ENCODE peak calls at places on chromosomes 12 and 14, in four cellular contexts. H, D, V and T are unnamed samples.

GRCh38 chr12:27911397-27911796 is 61.1 kb downstream of the PTHLH start:
- DNase-seq in H (no peak), D (no peak), V (no peak), T (no peak)

GRCh38 chr12:6450869-6451347 is 934 bp upstream of the TAPBPL start:
- DNase-seq in V (no peak), H (no peak), D (no peak), T (peak)

GRCh38 chr12:22653790-22654189 is 28.8 kb downstream of the ETNK1 start:
- DNase-seq in H (no peak), D (no peak), V (no peak), T (no peak)

GRCh38 chr12:122795807-122796206 is 21.4 kb downstream of the CCDC62 start:
- DNase-seq in D (no peak), V (no peak), H (no peak), T (no peak)

GRCh38 chr14:56112781-56113180 is 5.4 kb upstream of the PELI2 start:
- DNase-seq in H (no peak), D (no peak), V (no peak), T (no peak)

GRCh38 chr12:88391556-88391955 is 188.7 kb downstream of the KITLG start:
- DNase-seq in V (peak), H (peak), D (no peak), T (no peak)

GRCh38 chr12:34395056-34396005 is 373.0 kb downstream of the ALG10 start:
- DNase-seq in H (no peak), V (no peak), D (no peak), T (peak)

GRCh38 chr12:28618171-28618570 is 427.9 kb downstream of the CCDC91 start:
- DNase-seq in H (no peak), V (no peak), D (no peak), T (no peak)

GRCh38 chr12:28253175-28253641 is 63.0 kb downstream of the CCDC91 start:
- DNase-seq in D (no peak), H (peak), V (no peak), T (no peak)

GRCh38 chr12:6824085-6824800 is 2.6 kb downstream of the GPR162 start:
- DNase-seq in H (no peak), V (no peak), D (no peak), T (no peak)

GRCh38 chr12:108728820-108729611 is 2.3 kb downstream of the CORO1C start:
- DNase-seq in H (peak), V (no peak), D (no peak), T (no peak)

GRCh38 chr12:57210461-57210860 is 6.1 kb upstream of the NXPH4 start:
- DNase-seq in D (no peak), V (no peak), H (no peak), T (no peak)

GRCh38 chr12:52243774-52244614 is 11.0 kb downstream of the KRT7 start:
- DNase-seq in D (no peak), H (peak), V (peak), T (no peak)

GRCh38 chr12:76277480-76277879 is 70.7 kb downstream of the BBS10 start:
- DNase-seq in V (peak), H (peak), D (no peak), T (no peak)

GRCh38 chr12:129696952-129697351 is 206.9 kb downstream of the TMEM132D start:
- DNase-seq in H (no peak), V (no peak), D (no peak), T (no peak)

GRCh38 chr14:84298738-84299137 is 1231.2 kb upstream of the FLRT2 start:
- DNase-seq in V (no peak), D (no peak), H (no peak), T (no peak)

GRCh38 chr12:19239616-19240234 is 110.2 kb downstream of the PLEKHA5 start:
- DNase-seq in V (no peak), H (peak), D (no peak), T (no peak)

GRCh38 chr12:1767407-1768090 is 52.8 kb upstream of the LRTM2 start:
- DNase-seq in D (no peak), V (no peak), H (no peak), T (no peak)

GRCh38 chr14:59229653-59230406 is 41.4 kb downstream of the DAAM1 start:
- DNase-seq in H (no peak), V (no peak), D (no peak), T (no peak)

GRCh38 chr12:100574262-100575074 is 984 bp downstream of the GAS2L3 start:
- DNase-seq in H (no peak), V (peak), D (peak), T (peak)

GRCh38 chr14:100147181-100147631 is 12.2 kb downstream of the DEGS2 start:
- DNase-seq in V (no peak), H (no peak), D (no peak), T (no peak)

GRCh38 chr12:56884421-56884820 is 49.8 kb downstream of the SDR9C7 start:
- DNase-seq in H (no peak), V (no peak), D (no peak), T (no peak)

GRCh38 chr12:42213954-42214426 is 24.1 kb downstream of the YAF2 start:
- DNase-seq in H (peak), V (peak), D (no peak), T (no peak)

GRCh38 chr14:68808696-68809095 is 15.8 kb upstream of the ZFP36L1 start:
- DNase-seq in H (no peak), D (no peak), V (no peak), T (peak)

GRCh38 chr12:68259318-68259940 is 6.0 kb upstream of the IL22 start:
- DNase-seq in H (peak), D (no peak), V (peak), T (no peak)

GRCh38 chr12:115451785-115452736 is 768.1 kb upstream of the TBX3 start:
- DNase-seq in V (peak), H (peak), D (peak), T (peak)

GRCh38 chr14:103522649-103523582 is at the start of gene CKB:
- DNase-seq in D (peak), H (peak), V (peak), T (peak)

GRCh38 chr14:54565236-54566151 is 1.4 kb upstream of the SAMD4A start:
- DNase-seq in D (peak), H (peak), V (peak), T (peak)

GRCh38 chr14:95981939-95982338 is 57.2 kb upstream of the C14orf132 start:
- DNase-seq in V (no peak), H (no peak), D (no peak), T (no peak)

GRCh38 chr14:95984206-95984605 is 55.0 kb upstream of the C14orf132 start:
- DNase-seq in H (no peak), V (no peak), D (no peak), T (no peak)

GRCh38 chr14:95979339-95980042 is 59.7 kb upstream of the C14orf132 start:
- DNase-seq in H (no peak), D (no peak), V (no peak), T (peak)

DNA sequence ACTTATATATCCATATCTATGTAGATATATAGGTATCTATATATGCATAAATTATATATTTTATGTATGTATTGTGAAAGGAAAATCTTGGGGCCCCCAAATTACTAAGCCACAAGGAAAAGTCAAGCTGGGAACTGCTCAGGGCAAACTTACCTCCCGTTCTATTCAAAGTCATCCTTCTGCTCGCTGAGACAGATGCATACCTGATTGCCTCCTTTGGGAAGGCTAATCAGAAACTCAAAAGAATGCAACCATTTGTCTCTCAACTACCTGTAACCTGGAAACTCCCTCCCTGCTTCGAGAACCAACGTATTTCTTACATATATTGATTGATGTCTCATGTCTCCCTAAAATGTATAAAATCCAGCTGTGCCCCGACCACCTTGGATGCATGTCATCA is 58.8 kb upstream of the C14orf132 start:
- DNase-seq in H (no peak), D (no peak), V (no peak), T (no peak)
- H2BK120ac ChIP-seq in H (no peak), D (no peak), V (no peak), T (no peak)

DNA sequence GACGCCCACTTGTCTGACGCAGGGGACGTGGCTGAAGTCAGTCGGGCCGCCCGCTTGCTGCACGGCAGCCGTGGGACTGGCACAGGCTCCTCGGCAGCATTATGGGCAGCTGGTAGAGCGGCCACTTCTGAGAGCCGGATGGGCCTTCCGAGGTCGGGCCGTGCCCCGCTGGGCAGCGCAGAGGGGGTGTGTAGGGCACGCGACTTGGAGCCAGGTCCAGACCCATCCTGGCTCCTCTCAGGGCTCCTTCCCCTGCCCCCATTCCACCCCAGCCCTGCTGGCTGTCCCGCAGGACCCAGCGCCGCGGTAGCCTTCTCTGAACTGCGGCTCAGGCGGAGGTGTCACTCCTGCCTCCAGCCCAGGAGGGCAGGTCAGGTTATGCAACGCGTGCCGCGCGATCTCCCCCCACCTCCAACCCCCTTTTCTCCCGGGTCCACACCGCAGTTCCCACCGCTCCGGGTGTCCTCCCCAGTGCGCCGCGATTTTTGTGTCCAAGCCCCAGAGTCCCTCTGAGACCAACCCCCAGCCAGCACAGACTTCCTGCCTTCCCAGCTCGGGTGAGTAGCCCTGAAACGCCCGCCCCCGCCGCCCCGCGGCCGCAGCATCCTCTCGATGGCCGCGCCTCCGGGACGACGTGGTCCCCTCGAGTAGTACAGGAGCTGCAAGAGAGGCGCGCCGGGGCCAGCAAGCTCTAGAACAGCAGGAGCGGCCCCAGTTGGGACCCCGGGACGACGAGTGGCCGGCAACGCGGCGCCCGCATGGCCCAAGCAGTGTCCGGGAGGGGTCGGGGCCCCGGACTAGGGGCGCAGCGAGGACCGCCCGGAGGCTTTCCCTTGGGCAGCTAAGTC is 41.1 kb upstream of the CAPRIN2 start:
- DNase-seq in H (peak), D (peak), V (peak), T (peak)
- H2BK120ac ChIP-seq in H (peak), D (peak), V (peak), T (no peak)

DNA sequence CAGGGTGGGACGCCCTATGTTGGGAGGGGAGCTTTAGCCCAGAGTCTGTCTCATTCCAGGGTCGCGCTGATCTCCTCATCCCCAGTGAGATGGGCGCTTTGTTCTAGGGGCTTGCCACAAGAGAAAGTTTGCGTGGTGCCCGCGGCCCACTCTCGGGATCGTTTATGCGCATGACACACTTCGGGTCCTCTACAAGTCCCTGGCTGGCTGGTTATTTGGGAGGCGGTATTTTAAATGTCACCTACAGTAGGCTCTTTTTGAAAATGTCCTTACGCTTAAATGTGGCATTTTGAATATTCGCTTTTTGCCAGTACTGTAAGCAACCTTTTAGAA is 541 bp downstream of the GOLT1B start:
- DNase-seq in H (peak), D (no peak), V (peak), T (no peak)
- H2BK120ac ChIP-seq in H (peak), D (no peak), V (peak), T (no peak)

GRCh38 chr12:106288510-106289195 is 13.9 kb upstream of the TCP11L2 start:
- DNase-seq in D (no peak), H (peak), V (peak), T (no peak)
- H2BK120ac ChIP-seq in D (no peak), H (peak), V (peak), T (no peak)

GRCh38 chr12:92695056-92695455 is 7.7 kb upstream of the PLEKHG7 start:
- DNase-seq in H (no peak), D (no peak), V (no peak), T (no peak)
- H2BK120ac ChIP-seq in H (no peak), D (no peak), V (no peak), T (no peak)

GRCh38 chr12:16241346-16241745 is 36.1 kb downstream of the SLC15A5 start:
- DNase-seq in V (no peak), H (no peak), D (no peak), T (no peak)

GRCh38 chr12:16243487-16244412 is 33.7 kb downstream of the SLC15A5 start:
- DNase-seq in V (no peak), D (no peak), H (no peak), T (no peak)

DNA sequence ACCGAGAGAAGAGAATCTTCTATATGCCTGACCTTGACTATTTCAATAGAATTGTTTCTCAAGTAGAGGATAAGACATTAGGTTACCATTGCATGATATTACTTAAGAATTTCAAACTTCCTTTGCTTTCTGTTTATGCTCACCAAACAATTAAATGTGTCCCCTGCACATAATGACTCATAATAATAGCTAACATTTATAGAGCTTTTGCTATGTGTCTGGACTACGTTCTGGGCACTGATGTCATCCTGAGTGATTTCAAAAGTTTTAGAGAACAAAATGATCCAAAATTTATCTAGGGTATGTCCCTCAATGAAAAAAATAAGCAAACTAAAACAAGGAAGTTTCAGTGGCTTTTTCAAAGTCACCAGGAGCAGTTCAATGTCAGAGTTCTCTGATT is 38.8 kb downstream of the SLC15A5 start:
- DNase-seq in H (no peak), D (no peak), V (no peak), T (no peak)
- H2BK120ac ChIP-seq in H (no peak), D (no peak), V (no peak), T (no peak)

GRCh38 chr14:61493239-61493638 is 171.9 kb downstream of the PRKCH start:
- DNase-seq in H (peak), D (no peak), V (peak), T (no peak)
- H2BK120ac ChIP-seq in H (peak), D (no peak), V (no peak), T (no peak)

GRCh38 chr14:92503756-92504491 is 9.7 kb upstream of the RIN3 start:
- DNase-seq in H (peak), D (no peak), V (peak), T (no peak)
- H2BK120ac ChIP-seq in H (peak), D (no peak), V (no peak), T (no peak)

DNA sequence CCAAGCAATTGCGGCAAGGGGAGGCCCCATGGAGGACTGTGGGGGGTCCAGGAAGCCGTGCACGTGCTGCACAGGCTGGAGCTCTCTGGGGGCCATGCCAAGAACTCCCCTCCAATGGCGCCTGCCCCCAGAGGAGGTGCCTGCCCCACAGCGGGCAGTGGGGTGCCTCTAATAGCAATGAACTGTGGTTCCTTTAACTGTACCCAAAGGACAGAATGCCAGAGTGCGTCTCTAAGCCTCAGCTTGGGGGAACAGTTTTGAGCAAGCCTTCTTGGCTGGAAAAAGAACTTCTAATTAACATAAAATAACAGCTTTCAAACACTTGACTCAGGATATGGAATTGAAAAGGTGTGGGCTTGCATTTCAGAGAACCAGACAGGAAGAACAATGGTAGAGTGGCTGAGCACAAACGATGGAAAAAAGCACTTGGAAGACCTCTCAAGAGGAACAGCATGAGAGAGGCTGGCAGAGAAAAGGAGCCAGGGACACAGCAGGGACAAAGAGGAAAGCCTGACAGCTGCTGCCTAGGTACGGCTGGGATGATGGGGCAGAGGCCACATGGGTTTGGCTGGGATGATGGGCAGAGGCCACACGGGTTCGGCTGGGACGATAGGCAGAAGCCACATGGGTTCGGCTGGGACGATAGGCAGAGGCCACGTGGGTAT is 195.6 kb downstream of the TTC7B start:
- DNase-seq in V (no peak), D (no peak), H (no peak), T (no peak)
- H2BK120ac ChIP-seq in V (no peak), D (no peak), H (no peak), T (no peak)